ENCODE peak calls at places on chromosomes 1 and 21, in five cellular contexts. H is stomach, U is thoracic aorta, C is right cardiac atrium, M is ovary. I is an unnamed sample. For H3K27me3 and H3K4me1, the result is how much of the 10 kb centered on the place peaks cover.

GRCh38 chr1:87478231-87478630 is 149.6 kb downstream of the LMO4 start:
- DNase-seq in M (no peak), H (no peak), U (no peak), C (peak), I (no peak)

GRCh38 chr1:66000033-66000637 is 207.4 kb downstream of the PDE4B start:
- DNase-seq in U (no peak), H (no peak), C (no peak), M (no peak), I (no peak)

GRCh38 chr1:54850737-54851136 is 36.3 kb downstream of the DHCR24 start:
- DNase-seq in C (no peak), U (no peak), H (no peak), M (no peak), I (peak)

GRCh38 chr1:205259361-205259832 is 31.7 kb downstream of the TMCC2 start:
- DNase-seq in H (no peak), C (peak), M (no peak), U (no peak), I (no peak)

GRCh38 chr1:158181577-158181922 is 855 bp downstream of the CD1D start:
- DNase-seq in C (no peak), H (no peak), U (no peak), M (no peak), I (no peak)

GRCh38 chr1:203148127-203148526 is 20.6 kb downstream of the ADORA1 start:
- DNase-seq in C (no peak), H (peak), U (no peak), M (no peak), I (no peak)

GRCh38 chr1:30135729-30136128 is 587.7 kb downstream of the MATN1 start:
- DNase-seq in H (no peak), M (no peak), C (no peak), U (no peak), I (no peak)

GRCh38 chr1:93732514-93732913 is 50.9 kb upstream of the BCAR3 start:
- DNase-seq in C (no peak), H (no peak), M (no peak), U (no peak), I (peak)

GRCh38 chr1:3001471-3002348 is 19.6 kb upstream of the ACTRT2 start:
- DNase-seq in U (no peak), C (no peak), H (no peak), M (no peak), I (no peak)

GRCh38 chr1:203668401-203668800 is 41.8 kb downstream of the ATP2B4 start:
- DNase-seq in M (no peak), U (no peak), H (no peak), C (no peak), I (peak)

GRCh38 chr21:39633770-39634181 is 21.0 kb downstream of the B3GALT5 start:
- DNase-seq in U (no peak), M (no peak), C (no peak), H (no peak), I (peak)

GRCh38 chr1:237341391-237341790 is 299.4 kb downstream of the RYR2 start:
- DNase-seq in U (no peak), C (no peak), M (no peak), H (no peak), I (no peak)

GRCh38 chr1:92481598-92482403 is 4.9 kb downstream of the GFI1 start:
- DNase-seq in C (no peak), H (no peak), U (no peak), M (no peak), I (no peak)

GRCh38 chr1:206963740-206964139 is 6.5 kb downstream of the FCAMR start:
- DNase-seq in H (no peak), U (no peak), M (no peak), C (no peak), I (no peak)

GRCh38 chr1:218369688-218370511 is 24.8 kb downstream of the TGFB2 start:
- DNase-seq in M (no peak), C (no peak), H (no peak), U (no peak), I (peak)

GRCh38 chr21:37460196-37460595 is 93.6 kb downstream of the DYRK1A start:
- DNase-seq in M (no peak), H (no peak), C (no peak), U (no peak), I (no peak)

GRCh38 chr21:37462087-37462861 is 95.7 kb downstream of the DYRK1A start:
- DNase-seq in C (no peak), H (no peak), U (no peak), M (no peak), I (no peak)

GRCh38 chr21:37461494-37461893 is 94.9 kb downstream of the DYRK1A start:
- DNase-seq in C (no peak), H (no peak), M (no peak), U (no peak), I (no peak)

GRCh38 chr21:37459575-37459974 is 93.0 kb downstream of the DYRK1A start:
- DNase-seq in U (no peak), C (no peak), H (no peak), M (no peak), I (no peak)

GRCh38 chr21:37463083-37463780 is 96.7 kb downstream of the DYRK1A start:
- DNase-seq in H (peak), U (no peak), M (no peak), C (peak), I (peak)
- H3K4me3 ChIP-seq in H (peak), U (peak), M (no peak), C (peak), I (no peak)

DNA sequence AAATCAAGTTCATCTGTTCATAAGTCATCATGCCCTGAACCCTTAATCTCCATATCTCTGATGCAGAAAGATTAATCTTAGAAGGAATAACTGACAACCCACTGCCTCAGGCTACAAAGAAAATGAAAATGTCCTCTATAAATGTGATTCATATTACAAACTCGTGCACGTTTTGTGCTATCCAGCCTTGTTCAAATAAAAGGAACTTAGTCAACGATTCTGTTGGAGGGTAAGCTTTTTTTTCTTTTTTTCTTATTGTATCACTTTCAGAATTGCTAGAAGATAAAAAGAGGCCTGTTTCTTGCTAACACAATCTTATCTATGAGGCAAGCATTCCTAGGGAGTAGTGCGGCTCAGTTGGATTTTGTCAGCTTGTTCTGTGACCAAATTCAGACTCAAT is 228.4 kb downstream of the TM2D1 start:
- DNase-seq in C (no peak), M (no peak), H (no peak), U (no peak), I (no peak)
- H3K27me3 ChIP-seq in C (under half), M (under half), H (under half), U (under half), I (under half)

DNA sequence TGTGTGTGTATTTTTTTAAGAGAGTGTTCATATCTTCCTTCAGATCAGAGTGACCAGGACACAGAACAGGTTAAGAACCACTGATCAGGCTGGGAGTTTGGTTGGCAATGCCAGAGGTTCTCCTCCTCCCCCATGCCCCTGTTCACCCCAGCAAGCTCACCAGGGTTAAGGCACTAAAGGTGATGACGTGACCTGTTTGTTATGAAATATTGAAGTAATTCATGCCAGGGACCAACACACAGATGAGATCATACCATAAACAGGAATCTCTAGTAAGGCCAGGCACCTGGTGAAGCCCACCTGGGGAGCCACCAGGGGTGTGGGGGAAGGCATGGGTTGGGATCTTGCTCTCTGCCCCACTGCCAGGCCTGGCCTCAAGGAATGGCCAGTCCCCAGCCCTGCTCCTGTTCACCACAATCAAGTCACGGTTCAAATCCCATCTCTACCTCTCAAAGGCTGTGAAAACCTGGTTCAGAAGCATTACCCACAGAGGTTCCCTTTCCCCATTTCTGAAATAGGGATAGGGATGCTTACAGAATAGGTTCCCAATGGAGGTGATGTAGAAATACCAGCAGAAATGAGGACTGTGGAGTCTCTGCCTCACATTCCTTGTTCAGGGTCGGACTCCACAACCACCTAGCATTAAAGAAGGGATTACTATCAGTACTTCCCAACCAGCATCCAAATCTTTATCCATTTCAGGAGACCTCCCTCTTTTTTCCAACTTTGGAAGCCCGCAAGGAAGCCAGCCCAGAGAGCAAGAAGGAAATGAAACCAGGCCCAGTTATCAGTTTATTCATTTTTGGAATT is 2.4 kb downstream of the ID3 start:
- DNase-seq in U (no peak), M (no peak), C (peak), H (no peak), I (no peak)
- H3K4me1 ChIP-seq in U (under half), M (under half), C (under half), H (half or more), I (half or more)

GRCh38 chr1:160428053-160428452 is 27.7 kb downstream of the VANGL2 start:
- DNase-seq in U (no peak), C (no peak), H (no peak), M (no peak), I (no peak)

GRCh38 chr1:160427625-160428024 is 27.3 kb downstream of the VANGL2 start:
- DNase-seq in U (no peak), C (no peak), H (no peak), M (no peak), I (no peak)

GRCh38 chr1:160429702-160430535 is 29.6 kb downstream of the VANGL2 start:
- DNase-seq in U (no peak), M (no peak), C (no peak), H (no peak), I (no peak)

GRCh38 chr1:160428655-160429054 is 28.3 kb downstream of the VANGL2 start:
- DNase-seq in H (peak), M (peak), U (no peak), C (peak), I (peak)

GRCh38 chr1:160429125-160429551 is 28.8 kb downstream of the VANGL2 start:
- DNase-seq in C (no peak), M (no peak), U (no peak), H (peak), I (peak)
- H3K4me3 ChIP-seq in C (no peak), M (no peak), U (no peak), H (no peak), I (no peak)

GRCh38 chr1:181898773-181899172 is 162.7 kb downstream of the ZNF648 start:
- DNase-seq in U (no peak), C (no peak), H (no peak), M (no peak), I (no peak)

GRCh38 chr1:181896824-181897223 is 164.7 kb downstream of the ZNF648 start:
- DNase-seq in U (no peak), M (no peak), C (no peak), H (no peak), I (no peak)

GRCh38 chr1:181893937-181894336 is 167.6 kb downstream of the ZNF648 start:
- DNase-seq in C (no peak), U (no peak), M (no peak), H (no peak), I (no peak)

GRCh38 chr1:181894439-181894859 is 167.1 kb downstream of the ZNF648 start:
- DNase-seq in H (no peak), C (no peak), U (no peak), M (no peak), I (no peak)
- H3K27me3 ChIP-seq in H (under half), C (under half), U (under half), M (under half), I (under half)

GRCh38 chr1:243712242-243712641 is 137.8 kb downstream of the AKT3 start:
- DNase-seq in U (no peak), M (no peak), H (no peak), C (no peak), I (no peak)

GRCh38 chr1:243712890-243713425 is 137.1 kb downstream of the AKT3 start:
- DNase-seq in H (no peak), M (no peak), C (no peak), U (no peak), I (no peak)

GRCh38 chr1:243715285-243715684 is 134.8 kb downstream of the AKT3 start:
- DNase-seq in C (no peak), H (no peak), M (no peak), U (no peak), I (no peak)

GRCh38 chr1:243710467-243710866 is 139.6 kb downstream of the AKT3 start:
- DNase-seq in C (no peak), M (no peak), H (no peak), U (no peak), I (no peak)

GRCh38 chr1:243713470-243714186 is 136.4 kb downstream of the AKT3 start:
- DNase-seq in C (peak), M (no peak), H (no peak), U (no peak), I (peak)
- H3K4me1 ChIP-seq in C (under half), M (under half), H (under half), U (half or more), I (half or more)

GRCh38 chr1:9626201-9626608 is 25.3 kb upstream of the PIK3CD start:
- DNase-seq in C (no peak), U (no peak), H (no peak), M (no peak), I (no peak)

GRCh38 chr1:9630331-9631081 is 21.0 kb upstream of the PIK3CD start:
- DNase-seq in H (no peak), M (no peak), U (no peak), C (no peak), I (no peak)

GRCh38 chr1:9631613-9632012 is 19.9 kb upstream of the PIK3CD start:
- DNase-seq in H (no peak), M (no peak), U (no peak), C (no peak), I (no peak)

GRCh38 chr1:9629445-9630201 is 21.9 kb upstream of the PIK3CD start:
- DNase-seq in H (peak), U (no peak), C (peak), M (peak), I (no peak)

DNA sequence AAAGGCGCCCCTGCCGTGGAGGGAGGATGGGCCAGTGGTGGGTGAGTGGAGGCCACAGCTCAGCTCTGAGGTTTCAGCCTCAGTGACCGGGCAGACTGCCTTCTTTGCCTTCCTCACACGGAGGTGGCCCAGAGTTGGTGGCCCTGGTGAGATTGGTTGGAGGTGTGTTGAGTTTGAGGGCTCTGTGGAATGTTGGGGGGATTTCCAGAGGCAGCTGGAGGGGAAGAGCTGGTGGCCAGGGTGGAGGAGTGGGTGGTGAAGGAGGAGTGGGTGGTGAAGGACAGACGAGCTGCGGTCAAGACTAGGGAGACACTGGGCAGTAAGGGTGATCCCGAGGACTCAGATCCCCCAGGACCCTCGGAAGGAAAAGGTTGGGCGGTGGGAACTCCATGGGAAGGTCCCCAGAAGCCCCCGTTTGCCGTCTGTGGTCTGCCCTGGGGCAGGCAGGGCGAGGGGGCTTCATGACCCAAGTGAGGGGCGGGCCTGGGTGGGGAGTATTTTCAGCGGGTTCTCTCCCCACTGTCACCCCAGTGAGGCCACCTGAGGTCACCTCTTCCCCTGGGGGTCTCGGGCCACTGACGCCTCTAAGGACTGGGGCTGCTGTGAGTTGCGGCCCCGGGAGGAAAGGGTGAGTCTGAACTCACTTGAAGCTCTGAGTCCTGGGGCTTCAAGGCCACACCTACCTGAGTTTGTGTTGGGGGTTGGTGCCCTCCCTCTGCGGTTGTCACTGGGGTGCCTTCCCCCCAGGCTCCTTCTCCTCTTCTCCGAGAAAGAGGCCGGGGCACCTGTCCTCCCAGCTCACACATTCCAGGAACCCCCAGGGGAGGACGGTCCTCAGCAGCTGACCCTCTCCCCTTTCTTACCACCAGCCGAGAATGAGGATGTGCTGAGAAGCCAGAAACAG is 22.7 kb upstream of the PIK3CD start:
- DNase-seq in U (no peak), C (no peak), H (no peak), M (no peak), I (no peak)
- H3K4me3 ChIP-seq in U (no peak), C (no peak), H (peak), M (no peak), I (no peak)

GRCh38 chr1:169100208-169100882 is 6.1 kb upstream of the ATP1B1 start:
- DNase-seq in C (no peak), M (no peak), H (peak), U (no peak), I (no peak)

GRCh38 chr1:169100883-169101214 is 5.6 kb upstream of the ATP1B1 start:
- DNase-seq in H (no peak), C (no peak), U (no peak), M (no peak), I (no peak)

GRCh38 chr1:169103443-169103842 is 3.0 kb upstream of the ATP1B1 start:
- DNase-seq in C (peak), H (peak), U (no peak), M (no peak), I (no peak)

GRCh38 chr1:169103002-169103401 is 3.5 kb upstream of the ATP1B1 start:
- DNase-seq in M (no peak), C (no peak), H (no peak), U (no peak), I (no peak)

DNA sequence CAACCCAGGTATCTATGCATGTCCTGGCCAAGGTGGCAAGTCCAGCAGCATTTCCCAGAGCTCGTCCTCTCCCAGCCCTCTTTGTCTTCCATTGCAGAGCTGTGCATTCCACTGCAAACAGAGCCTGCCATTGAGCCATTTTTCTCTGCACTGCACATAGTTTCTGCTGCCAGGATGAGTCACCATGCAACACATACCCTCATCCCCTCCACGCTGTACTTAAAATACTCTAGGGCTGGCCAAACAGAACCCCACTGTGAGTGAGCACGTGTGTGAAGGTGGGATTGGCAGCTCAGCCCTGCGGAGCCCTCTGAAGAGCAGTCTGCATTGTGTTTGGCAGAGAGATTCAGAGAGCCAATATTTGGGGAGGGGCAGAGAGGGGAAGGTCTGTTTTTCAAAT is 3.9 kb upstream of the ATP1B1 start:
- DNase-seq in C (peak), H (no peak), M (no peak), U (no peak), I (peak)
- H3K27me3 ChIP-seq in C (under half), H (under half), M (under half), U (under half), I (under half)

I was measured in SJSA1.